ENCODE peak calls at places on chromosomes 5 and 9, in five cellular contexts. R is cardiac fibroblast, V is HL-60, O is epithelial cell of proximal tubule, Z is transverse colon. X is an unnamed sample.

GRCh38 chr5:147437161-147437596 is 72.7 kb downstream of the DPYSL3 start:
- DNase-seq in V (peak; percentile 81), Z (no peak), O (no peak), R (peak; percentile 20), X (no peak)

GRCh38 chr5:41067714-41068113 is 3.4 kb downstream of the MROH2B start:
- DNase-seq in O (no peak), R (no peak), V (no peak), Z (no peak), X (no peak)

GRCh38 chr9:107251756-107252322 is 31.2 kb upstream of the RAD23B start:
- DNase-seq in R (peak; percentile 88), V (no peak), O (no peak), Z (no peak), X (no peak)

GRCh38 chr5:1174122-1174936 is 27.1 kb upstream of the SLC6A19 start:
- DNase-seq in O (no peak), Z (peak; percentile 70), V (peak; percentile 22), R (peak; percentile 80), X (no peak)

GRCh38 chr9:137269231-137269772 is 8.2 kb upstream of the TOR4A start:
- DNase-seq in Z (peak; percentile 78), V (no peak), O (no peak), R (no peak), X (peak; percentile 48)

GRCh38 chr5:33788922-33789321 is 102.9 kb downstream of the ADAMTS12 start:
- DNase-seq in O (peak; percentile 83), R (peak; percentile 80), Z (no peak), V (no peak), X (no peak)

GRCh38 chr5:174828786-174829510 is 104.6 kb downstream of the MSX2 start:
- DNase-seq in R (peak; percentile 12), Z (no peak), V (no peak), O (no peak), X (no peak)

GRCh38 chr5:35436441-35437057 is 181.1 kb upstream of the SPEF2 start:
- DNase-seq in R (peak; percentile 43), O (no peak), V (peak; percentile 36), Z (no peak), X (no peak)

GRCh38 chr9:96436456-96437126 is 13.4 kb upstream of the HABP4 start:
- DNase-seq in R (no peak), Z (no peak), O (no peak), V (no peak), X (no peak)

GRCh38 chr5:79689541-79690466 is at the start of gene CMYA5:
- DNase-seq in R (peak; percentile 35), Z (peak; percentile 11), V (no peak), O (no peak), X (no peak)

GRCh38 chr5:149063017-149063687 is at the start of gene SH3TC2:
- DNase-seq in V (no peak), R (peak; percentile 84), Z (peak; percentile 54), O (no peak), X (no peak)

GRCh38 chr5:6705088-6705487 is 8.1 kb upstream of the TENT4A start:
- DNase-seq in Z (no peak), O (no peak), R (no peak), V (no peak), X (no peak)

GRCh38 chr5:88393721-88394530 is 125.3 kb upstream of the TMEM161B start:
- DNase-seq in Z (no peak), R (no peak), O (no peak), V (no peak), X (no peak)

GRCh38 chr9:69171049-69171448 is 3.0 kb upstream of the TJP2 start:
- DNase-seq in V (no peak), R (peak; percentile 89), Z (no peak), O (no peak), X (no peak)

GRCh38 chr5:106545325-106545724 is 1125.4 kb downstream of the EFNA5 start:
- DNase-seq in Z (no peak), R (peak; percentile 3), O (no peak), V (no peak), X (no peak)

GRCh38 chr5:25090818-25091217 is 446.0 kb upstream of the CDH10 start:
- DNase-seq in Z (no peak), V (no peak), R (no peak), O (no peak), X (no peak)

GRCh38 chr5:35177783-35178182 is 52.5 kb downstream of the PRLR start:
- DNase-seq in Z (no peak), O (no peak), R (no peak), V (no peak), X (no peak)

GRCh38 chr9:90985631-90986030 is 184.0 kb downstream of the SYK start:
- DNase-seq in Z (no peak), R (no peak), O (no peak), V (no peak), X (no peak)

GRCh38 chr5:159975462-159976019 is 33.4 kb upstream of the TTC1 start:
- DNase-seq in Z (no peak), V (no peak), R (peak; percentile 93), O (peak; percentile 72), X (no peak)

GRCh38 chr5:83227611-83228010 is 150.3 kb downstream of the XRCC4 start:
- DNase-seq in V (no peak), Z (no peak), R (no peak), O (no peak), X (no peak)

GRCh38 chr5:61026004-61026403 is 81.0 kb downstream of the NDUFAF2 start:
- DNase-seq in O (no peak), V (no peak), R (no peak), Z (no peak), X (no peak)

GRCh38 chr5:69138796-69139195 is 28.2 kb upstream of the CCNB1 start:
- DNase-seq in V (no peak), O (no peak), Z (no peak), R (no peak), X (no peak)

GRCh38 chr9:135300346-135301141 is 179.0 kb upstream of the PPP1R26 start:
- DNase-seq in R (no peak), O (no peak), Z (no peak), V (no peak), X (no peak)

GRCh38 chr9:18472435-18472834 is 1.5 kb upstream of the ADAMTSL1 start:
- DNase-seq in Z (no peak), V (no peak), O (no peak), R (no peak), X (no peak)
- H3K4me3 ChIP-seq in Z (no peak overlapping the region), V (no peak overlapping the region), O (no peak overlapping the region), R (no peak overlapping the region), X (no peak overlapping the region)

GRCh38 chr5:43231977-43232376 is 40.0 kb downstream of the NIM1K start:
- DNase-seq in Z (no peak), O (no peak), V (no peak), R (peak; percentile 4), X (no peak)
- TF ChIP-seq CTCF in Z (no peak), O (peak; percentile 56), V (no peak), R (peak; percentile 18), X (peak; percentile 33)

GRCh38 chr9:114470121-114470520 is 35.2 kb downstream of the WHRN start:
- DNase-seq in O (no peak), Z (no peak), V (no peak), R (no peak), X (no peak)

GRCh38 chr9:114471157-114471556 is 34.1 kb downstream of the WHRN start:
- DNase-seq in R (no peak), V (no peak), O (no peak), Z (no peak), X (no peak)

GRCh38 chr9:114472765-114473446 is 32.4 kb downstream of the WHRN start:
- DNase-seq in V (no peak), R (no peak), Z (no peak), O (no peak), X (no peak)

GRCh38 chr9:114469091-114469853 is 36.0 kb downstream of the WHRN start:
- DNase-seq in O (no peak), Z (no peak), R (no peak), V (no peak), X (no peak)

DNA sequence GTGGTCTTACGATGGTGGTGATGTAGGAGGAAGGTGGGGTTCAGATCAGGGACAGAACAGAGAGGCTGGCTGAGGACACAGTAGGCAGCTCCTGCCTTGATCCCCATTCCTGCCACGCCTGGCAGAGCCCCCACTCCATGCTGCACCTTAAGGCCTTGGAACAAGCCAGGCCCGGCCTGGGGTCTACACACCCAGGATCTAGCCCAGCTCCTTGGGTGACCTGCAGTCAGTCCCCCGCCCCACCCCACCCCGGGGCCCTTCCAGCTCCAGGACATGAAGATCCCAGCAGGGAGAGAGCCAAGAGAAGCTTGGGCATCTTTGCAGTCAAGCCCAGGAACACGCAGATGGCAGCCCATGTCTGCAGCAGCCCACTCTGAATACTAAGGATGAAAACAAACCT is 34.7 kb downstream of the WHRN start:
- DNase-seq in O (no peak), Z (no peak), R (no peak), V (no peak), X (no peak)
- H3K4me3 ChIP-seq in O (no peak overlapping the region), Z (no peak overlapping the region), R (no peak overlapping the region), V (no peak overlapping the region), X (no peak overlapping the region)

DNA sequence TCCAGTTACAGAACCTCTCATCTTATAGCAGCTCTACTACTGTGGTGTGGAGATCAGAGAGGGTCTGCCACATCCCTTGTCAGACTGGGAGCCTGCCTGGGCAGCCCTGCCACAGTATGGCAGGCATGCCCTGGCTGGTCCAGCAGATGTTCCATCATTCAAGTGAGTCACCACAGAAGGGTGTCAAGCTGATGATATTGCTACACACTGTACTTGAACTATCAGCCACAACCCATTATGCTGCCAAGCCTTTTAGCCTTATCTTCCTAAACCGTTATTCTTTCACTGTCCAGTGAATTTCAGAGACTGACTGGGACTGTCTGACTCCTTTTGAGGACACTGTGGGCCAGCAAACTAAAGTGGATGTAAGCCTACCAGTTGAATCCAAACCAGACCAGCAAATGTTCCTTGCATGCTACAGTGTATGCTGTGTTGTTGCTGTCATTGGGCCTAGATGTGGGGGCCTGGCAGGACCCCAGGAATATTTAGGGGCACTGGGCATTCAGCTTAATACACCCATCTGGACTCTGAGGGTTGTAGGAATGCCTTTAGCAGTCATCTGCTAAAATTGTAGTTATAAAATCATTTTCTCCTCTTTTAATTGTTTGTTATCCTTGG is 202.6 kb downstream of the NR3C1 start:
- DNase-seq in Z (no peak), O (no peak), R (peak; percentile 87), V (no peak), X (no peak)
- TF ChIP-seq CTCF in Z (no peak), O (no peak), R (no peak), V (no peak), X (no peak)

GRCh38 chr9:37184905-37185867 is 64.8 kb downstream of the ZCCHC7 start:
- DNase-seq in Z (no peak), V (no peak), O (no peak), R (no peak), X (no peak)

GRCh38 chr9:37192803-37193202 is 72.4 kb downstream of the ZCCHC7 start:
- DNase-seq in Z (no peak), V (no peak), O (no peak), R (no peak), X (no peak)

GRCh38 chr9:37191403-37192089 is 71.2 kb downstream of the ZCCHC7 start:
- DNase-seq in O (no peak), Z (no peak), R (no peak), V (no peak), X (no peak)

GRCh38 chr9:37187269-37187668 is 66.9 kb downstream of the ZCCHC7 start:
- DNase-seq in Z (peak; percentile 18), V (no peak), O (no peak), R (no peak), X (no peak)

GRCh38 chr9:37187713-37188439 is 67.5 kb downstream of the ZCCHC7 start:
- DNase-seq in O (no peak), R (no peak), V (no peak), Z (no peak), X (peak; percentile 74)
- H3K4me3 ChIP-seq in O (no peak overlapping the region), R (no peak overlapping the region), V (no peak overlapping the region), Z (no peak overlapping the region), X (peak overlapping the region; percentile 48)

GRCh38 chr9:87799503-87799902 is 73.6 kb downstream of the CTSL start:
- DNase-seq in O (no peak), Z (no peak), R (no peak), V (no peak), X (no peak)
- TF ChIP-seq CTCF in O (no peak), Z (no peak), R (no peak), V (no peak), X (no peak)

X was measured in GM12864.